ENCODE peak calls at places on chromosomes 7 and 10, in six cellular contexts. One of them, this sample, is unnamed.

GRCh38 chr7:116583653-116584052 is 58.8 kb downstream of the CAV1 start:
- DNase-seq in memory B cell: no peak
- DNase-seq in pulmonary artery endothelial cell: no peak
- DNase-seq in pons: no peak
- DNase-seq in activated naive CD4-positive, alpha-beta T cell: no peak
- DNase-seq in glutamatergic neuron: no peak
- DNase-seq in this sample: no peak

GRCh38 chr7:117076426-117076943 is 123.2 kb downstream of the ST7 start:
- DNase-seq in glutamatergic neuron: no peak
- DNase-seq in pulmonary artery endothelial cell: no peak
- DNase-seq in pons: no peak
- DNase-seq in activated naive CD4-positive, alpha-beta T cell: no peak
- DNase-seq in memory B cell: no peak
- DNase-seq in this sample: no peak

GRCh38 chr10:15703944-15704580 is 15.7 kb downstream of the ITGA8 start:
- DNase-seq in pons: no peak
- DNase-seq in activated naive CD4-positive, alpha-beta T cell: no peak
- DNase-seq in memory B cell: no peak
- DNase-seq in pulmonary artery endothelial cell: no peak
- DNase-seq in glutamatergic neuron: no peak
- DNase-seq in this sample: no peak

GRCh38 chr7:124330741-124331407 is 298.0 kb upstream of the TMEM229A start:
- DNase-seq in pulmonary artery endothelial cell: no peak
- DNase-seq in glutamatergic neuron: no peak
- DNase-seq in activated naive CD4-positive, alpha-beta T cell: no peak
- DNase-seq in pons: no peak
- DNase-seq in memory B cell: no peak
- DNase-seq in this sample: no peak

GRCh38 chr10:6033954-6034353 is 28.2 kb downstream of the IL2RA start:
- DNase-seq in activated naive CD4-positive, alpha-beta T cell: no peak
- DNase-seq in pulmonary artery endothelial cell: no peak
- DNase-seq in pons: peak
- DNase-seq in memory B cell: no peak
- DNase-seq in glutamatergic neuron: no peak
- DNase-seq in this sample: no peak

GRCh38 chr7:131110294-131111080 is 217.2 kb upstream of the MKLN1 start:
- DNase-seq in activated naive CD4-positive, alpha-beta T cell: no peak
- DNase-seq in pons: peak
- DNase-seq in memory B cell: no peak
- DNase-seq in glutamatergic neuron: no peak
- DNase-seq in pulmonary artery endothelial cell: no peak
- DNase-seq in this sample: peak

GRCh38 chr7:48637382-48637781 is 287.0 kb upstream of the CDC14C start:
- DNase-seq in glutamatergic neuron: no peak
- DNase-seq in memory B cell: no peak
- DNase-seq in pulmonary artery endothelial cell: no peak
- DNase-seq in pons: no peak
- DNase-seq in activated naive CD4-positive, alpha-beta T cell: no peak
- DNase-seq in this sample: no peak

GRCh38 chr7:155861480-155861868 is 49.2 kb upstream of the SHH start:
- DNase-seq in pulmonary artery endothelial cell: no peak
- DNase-seq in memory B cell: no peak
- DNase-seq in pons: no peak
- DNase-seq in glutamatergic neuron: no peak
- DNase-seq in activated naive CD4-positive, alpha-beta T cell: no peak
- DNase-seq in this sample: no peak

GRCh38 chr7:117250801-117251200 is 72.1 kb downstream of the WNT2 start:
- DNase-seq in pulmonary artery endothelial cell: no peak
- DNase-seq in activated naive CD4-positive, alpha-beta T cell: no peak
- DNase-seq in glutamatergic neuron: no peak
- DNase-seq in pons: no peak
- DNase-seq in memory B cell: no peak
- DNase-seq in this sample: no peak

GRCh38 chr7:42574693-42575084 is 337.2 kb downstream of the C7orf25 start:
- DNase-seq in activated naive CD4-positive, alpha-beta T cell: no peak
- DNase-seq in memory B cell: no peak
- DNase-seq in pons: no peak
- DNase-seq in pulmonary artery endothelial cell: no peak
- DNase-seq in glutamatergic neuron: no peak
- DNase-seq in this sample: no peak

GRCh38 chr7:50212666-50213621 is 91.6 kb upstream of the IKZF1 start:
- DNase-seq in activated naive CD4-positive, alpha-beta T cell: peak
- DNase-seq in pulmonary artery endothelial cell: no peak
- DNase-seq in memory B cell: no peak
- DNase-seq in pons: no peak
- DNase-seq in glutamatergic neuron: no peak
- DNase-seq in this sample: no peak

GRCh38 chr7:26202019-26202985 is 757 bp downstream of the CBX3 start:
- DNase-seq in activated naive CD4-positive, alpha-beta T cell: peak
- DNase-seq in pulmonary artery endothelial cell: no peak
- DNase-seq in glutamatergic neuron: peak
- DNase-seq in memory B cell: no peak
- DNase-seq in pons: peak
- DNase-seq in this sample: no peak

GRCh38 chr7:73963252-73963822 is 64.6 kb upstream of the ELN start:
- DNase-seq in memory B cell: no peak
- DNase-seq in pons: no peak
- DNase-seq in glutamatergic neuron: no peak
- DNase-seq in pulmonary artery endothelial cell: no peak
- DNase-seq in activated naive CD4-positive, alpha-beta T cell: no peak
- DNase-seq in this sample: no peak